ENCODE peak calls at places on chromosome 3, in five cellular contexts. One of them, this sample, is unnamed.

GRCh38 chr3:46986055-46986730 is 6.7 kb downstream of the NBEAL2 start:
- DNase-seq in substantia nigra: no peak
- DNase-seq in Kasumi-1: no peak
- DNase-seq in MCF 10A: no peak
- DNase-seq in activated CD4-positive, CD25-positive, alpha-beta regulatory T cell: no peak
- DNase-seq in this sample: no peak

GRCh38 chr3:58175098-58175428 is 35.7 kb downstream of the DNASE1L3 start:
- DNase-seq in substantia nigra: no peak
- DNase-seq in Kasumi-1: no peak
- DNase-seq in MCF 10A: no peak
- DNase-seq in activated CD4-positive, CD25-positive, alpha-beta regulatory T cell: no peak
- DNase-seq in this sample: no peak

GRCh38 chr3:142866841-142867631 is 21.8 kb downstream of the PCOLCE2 start:
- DNase-seq in substantia nigra: no peak
- DNase-seq in Kasumi-1: no peak
- DNase-seq in MCF 10A: peak; percentile 48
- DNase-seq in activated CD4-positive, CD25-positive, alpha-beta regulatory T cell: no peak
- DNase-seq in this sample: no peak

GRCh38 chr3:167783781-167784180 is 48.3 kb downstream of the SERPINI1 start:
- DNase-seq in substantia nigra: peak; percentile 37
- DNase-seq in Kasumi-1: no peak
- DNase-seq in MCF 10A: no peak
- DNase-seq in activated CD4-positive, CD25-positive, alpha-beta regulatory T cell: no peak
- DNase-seq in this sample: no peak

GRCh38 chr3:179526989-179527391 is 35.7 kb upstream of the ACTL6A start:
- DNase-seq in substantia nigra: peak; percentile 16
- DNase-seq in Kasumi-1: peak; percentile 84
- DNase-seq in MCF 10A: peak; percentile 40
- DNase-seq in activated CD4-positive, CD25-positive, alpha-beta regulatory T cell: no peak
- DNase-seq in this sample: peak; percentile 17

GRCh38 chr3:62923092-62923491 is 47.9 kb upstream of the CADPS start:
- DNase-seq in substantia nigra: no peak
- DNase-seq in Kasumi-1: no peak
- DNase-seq in MCF 10A: no peak
- DNase-seq in activated CD4-positive, CD25-positive, alpha-beta regulatory T cell: no peak
- DNase-seq in this sample: no peak

GRCh38 chr3:126284258-126284904 is 72.8 kb downstream of the KLF15 start:
- DNase-seq in substantia nigra: no peak
- DNase-seq in Kasumi-1: no peak
- DNase-seq in MCF 10A: peak; percentile 85
- DNase-seq in activated CD4-positive, CD25-positive, alpha-beta regulatory T cell: no peak
- DNase-seq in this sample: no peak

GRCh38 chr3:46660543-46661523 is 32.6 kb downstream of the ALS2CL start:
- DNase-seq in substantia nigra: no peak
- DNase-seq in Kasumi-1: no peak
- DNase-seq in MCF 10A: peak; percentile 60
- DNase-seq in activated CD4-positive, CD25-positive, alpha-beta regulatory T cell: no peak
- DNase-seq in this sample: no peak

GRCh38 chr3:53182759-53183355 is 21.8 kb downstream of the PRKCD start:
- DNase-seq in substantia nigra: no peak
- DNase-seq in Kasumi-1: no peak
- DNase-seq in MCF 10A: no peak
- DNase-seq in activated CD4-positive, CD25-positive, alpha-beta regulatory T cell: no peak
- DNase-seq in this sample: no peak

GRCh38 chr3:94673891-94674290 is 611.0 kb downstream of the NSUN3 start:
- DNase-seq in substantia nigra: no peak
- DNase-seq in Kasumi-1: no peak
- DNase-seq in MCF 10A: no peak
- DNase-seq in activated CD4-positive, CD25-positive, alpha-beta regulatory T cell: no peak
- DNase-seq in this sample: no peak

GRCh38 chr3:101261506-101261905 is 58.9 kb downstream of the IMPG2 start:
- DNase-seq in substantia nigra: no peak
- DNase-seq in Kasumi-1: no peak
- DNase-seq in MCF 10A: no peak
- DNase-seq in activated CD4-positive, CD25-positive, alpha-beta regulatory T cell: no peak
- DNase-seq in this sample: no peak

GRCh38 chr3:178802993-178803693 is 266.9 kb downstream of the KCNMB2 start:
- DNase-seq in substantia nigra: no peak
- DNase-seq in Kasumi-1: no peak
- DNase-seq in MCF 10A: peak; percentile 21
- DNase-seq in activated CD4-positive, CD25-positive, alpha-beta regulatory T cell: no peak
- DNase-seq in this sample: no peak

GRCh38 chr3:82133070-82133606 is 371.7 kb upstream of the GBE1 start:
- DNase-seq in substantia nigra: peak; percentile 49
- DNase-seq in Kasumi-1: peak; percentile 63
- DNase-seq in MCF 10A: peak; percentile 73
- DNase-seq in activated CD4-positive, CD25-positive, alpha-beta regulatory T cell: no peak
- DNase-seq in this sample: peak; percentile 56

GRCh38 chr3:133979553-133979952 is 50.2 kb downstream of the SLCO2A1 start:
- DNase-seq in substantia nigra: no peak
- DNase-seq in Kasumi-1: peak; percentile 63
- DNase-seq in MCF 10A: no peak
- DNase-seq in activated CD4-positive, CD25-positive, alpha-beta regulatory T cell: no peak
- DNase-seq in this sample: no peak

GRCh38 chr3:190072856-190073255 is 47.8 kb downstream of the P3H2 start:
- DNase-seq in substantia nigra: no peak
- DNase-seq in Kasumi-1: no peak
- DNase-seq in MCF 10A: no peak
- DNase-seq in activated CD4-positive, CD25-positive, alpha-beta regulatory T cell: no peak
- DNase-seq in this sample: no peak

GRCh38 chr3:124845406-124845805 is 41.8 kb downstream of the ITGB5 start:
- DNase-seq in substantia nigra: no peak
- DNase-seq in Kasumi-1: no peak
- DNase-seq in MCF 10A: peak; percentile 87
- DNase-seq in activated CD4-positive, CD25-positive, alpha-beta regulatory T cell: no peak
- DNase-seq in this sample: no peak

GRCh38 chr3:182969277-182969676 is 11.1 kb downstream of the DCUN1D1 start:
- DNase-seq in substantia nigra: no peak
- DNase-seq in Kasumi-1: no peak
- DNase-seq in MCF 10A: peak; percentile 23
- DNase-seq in activated CD4-positive, CD25-positive, alpha-beta regulatory T cell: no peak
- DNase-seq in this sample: no peak

GRCh38 chr3:144142151-144142855 is 170.7 kb downstream of the DIPK2A start:
- DNase-seq in substantia nigra: no peak
- DNase-seq in Kasumi-1: no peak
- DNase-seq in MCF 10A: no peak
- DNase-seq in activated CD4-positive, CD25-positive, alpha-beta regulatory T cell: no peak
- DNase-seq in this sample: no peak

GRCh38 chr3:114585687-114586086 is 291.9 kb downstream of the TIGIT start:
- DNase-seq in substantia nigra: no peak
- DNase-seq in Kasumi-1: no peak
- DNase-seq in MCF 10A: no peak
- DNase-seq in activated CD4-positive, CD25-positive, alpha-beta regulatory T cell: no peak
- DNase-seq in this sample: no peak

GRCh38 chr3:87446849-87447387 is 170.5 kb upstream of the POU1F1 start:
- DNase-seq in substantia nigra: no peak
- DNase-seq in Kasumi-1: no peak
- DNase-seq in MCF 10A: no peak
- DNase-seq in activated CD4-positive, CD25-positive, alpha-beta regulatory T cell: no peak
- DNase-seq in this sample: no peak

GRCh38 chr3:142053835-142054234 is 95.5 kb downstream of the TFDP2 start:
- DNase-seq in substantia nigra: no peak
- DNase-seq in Kasumi-1: no peak
- DNase-seq in MCF 10A: no peak
- DNase-seq in activated CD4-positive, CD25-positive, alpha-beta regulatory T cell: no peak
- DNase-seq in this sample: no peak

This sample was measured in GDM1.